ENCODE peak calls at places on chromosome 2, in five cellular contexts. V, M, K, S and N are unnamed samples.

GRCh38 chr2:207863345-207863744 is 93.6 kb upstream of the FZD5 start:
- DNase-seq in V (no peak), S (no peak), K (no peak), M (no peak), N (no peak)

GRCh38 chr2:88666576-88666975 is 24.9 kb upstream of the RPIA start:
- DNase-seq in V (peak; percentile 31), M (no peak), K (peak; percentile 49), S (no peak), N (no peak)

GRCh38 chr2:67217398-67217797 is 179.7 kb upstream of the ETAA1 start:
- DNase-seq in M (no peak), S (no peak), K (no peak), V (no peak), N (no peak)

GRCh38 chr2:119112230-119112629 is 46.3 kb downstream of the C1QL2 start:
- DNase-seq in S (no peak), K (no peak), V (peak; percentile 74), M (no peak), N (no peak)

GRCh38 chr2:7449287-7449686 is 532.1 kb downstream of the RNF144A start:
- DNase-seq in V (no peak), M (no peak), K (no peak), S (no peak), N (no peak)

GRCh38 chr2:198054299-198054698 is 249.9 kb downstream of the PLCL1 start:
- DNase-seq in S (no peak), K (peak; percentile 63), M (no peak), V (peak; percentile 51), N (peak; percentile 25)

GRCh38 chr2:9388950-9389911 is 34.1 kb downstream of the ITGB1BP1 start:
- DNase-seq in V (no peak), M (no peak), K (no peak), S (no peak), N (no peak)

GRCh38 chr2:135657806-135658582 is 83.7 kb upstream of the UBXN4 start:
- DNase-seq in V (no peak), S (no peak), K (no peak), M (no peak), N (peak; percentile 36)

DNA sequence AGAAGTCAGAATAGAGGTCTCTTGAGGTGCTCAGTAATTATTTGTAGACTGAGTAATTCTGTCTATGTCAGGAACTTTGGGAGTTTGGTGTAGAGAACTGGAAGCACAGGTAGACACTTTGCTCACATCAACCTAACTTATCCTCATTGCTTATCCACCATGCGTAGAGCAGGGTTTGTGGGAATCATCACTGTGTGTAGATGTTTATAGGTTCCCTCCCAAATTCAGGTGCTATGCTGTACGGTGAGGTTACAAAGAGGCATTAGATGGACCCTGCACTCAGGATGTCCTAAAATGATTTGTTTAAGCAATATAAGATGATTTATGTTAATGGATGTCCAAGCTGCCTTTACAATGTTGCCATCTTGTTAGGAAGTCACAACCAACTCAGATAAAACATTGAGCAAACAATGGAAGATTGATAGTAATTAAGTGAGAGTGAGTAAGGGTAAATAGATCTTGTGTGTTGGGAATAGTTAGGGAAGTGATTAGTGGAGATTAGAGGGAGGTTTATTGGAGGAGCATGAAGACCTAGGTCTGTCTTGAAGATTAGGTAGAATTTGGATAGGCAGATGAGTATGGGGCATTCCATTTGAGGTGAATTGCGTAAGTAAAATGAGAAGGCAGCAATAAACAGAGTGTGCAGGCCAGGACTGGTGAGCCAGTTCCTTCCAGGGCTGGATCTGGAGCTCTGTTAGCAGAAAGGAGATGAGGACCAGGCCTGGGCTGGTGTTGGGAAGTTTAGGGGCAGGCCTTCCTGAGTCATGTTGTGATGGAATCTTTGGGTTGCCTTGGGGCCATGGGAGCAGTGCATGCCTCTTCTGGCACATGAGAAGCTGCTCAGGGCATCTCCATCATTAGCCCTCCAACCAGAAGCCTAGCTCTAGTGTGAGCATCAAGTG is 12.1 kb downstream of the EPAS1 start:
- DNase-seq in M (no peak), V (no peak), K (no peak), S (no peak), N (no peak)
- H3K27ac ChIP-seq in M (peak overlapping the region; percentile 99), V (no peak overlapping the region), K (no peak overlapping the region), S (no peak overlapping the region), N (peak overlapping the region; percentile 7)

GRCh38 chr2:223815186-223815883 is 22.0 kb downstream of the AP1S3 start:
- DNase-seq in S (no peak), V (no peak), K (no peak), M (no peak), N (peak; percentile 53)

GRCh38 chr2:223815884-223816570 is 21.4 kb downstream of the AP1S3 start:
- DNase-seq in K (no peak), V (no peak), S (no peak), M (no peak), N (no peak)

GRCh38 chr2:223811757-223812156 is 25.6 kb downstream of the AP1S3 start:
- DNase-seq in S (no peak), K (no peak), M (no peak), V (no peak), N (no peak)

GRCh38 chr2:223813329-223813728 is 24.1 kb downstream of the AP1S3 start:
- DNase-seq in M (no peak), V (no peak), K (no peak), S (no peak), N (no peak)
- H3K27ac ChIP-seq in M (no peak overlapping the region), V (no peak overlapping the region), K (no peak overlapping the region), S (no peak overlapping the region), N (no peak overlapping the region)

DNA sequence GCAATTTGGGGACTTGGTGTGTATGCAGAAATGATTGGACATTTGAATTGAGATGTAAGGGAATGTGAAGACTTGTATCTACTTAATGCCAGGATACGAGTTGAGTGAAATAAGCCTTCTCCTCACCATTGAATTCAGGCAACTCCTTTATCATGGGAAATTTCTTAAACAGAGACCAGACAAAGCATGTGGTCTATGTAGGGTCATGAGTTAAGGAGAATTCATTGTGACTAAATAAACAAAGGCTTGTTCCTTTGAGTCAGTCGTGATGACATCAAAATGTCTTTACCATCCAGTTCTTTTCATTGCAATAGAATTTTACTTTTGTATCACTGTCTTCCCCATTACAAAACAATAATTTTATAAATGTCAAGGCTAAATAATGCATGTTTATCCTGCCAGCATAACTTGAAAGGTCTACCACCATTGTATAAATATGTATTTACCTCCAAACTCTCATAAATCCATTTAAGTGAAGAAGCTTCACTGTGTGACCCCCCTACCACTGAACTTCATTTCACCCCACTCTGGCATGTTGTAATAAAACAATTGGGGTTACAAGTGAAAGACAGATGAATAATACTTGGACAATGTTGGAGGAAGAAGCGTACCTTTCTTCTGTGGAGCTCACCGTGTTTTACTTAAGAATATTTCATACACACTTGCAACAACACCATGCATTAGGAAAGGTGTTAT is 149.4 kb downstream of the EPHA4 start:
- DNase-seq in K (no peak), M (no peak), S (no peak), V (no peak), N (no peak)
- H3K27ac ChIP-seq in K (no peak overlapping the region), M (no peak overlapping the region), S (no peak overlapping the region), V (no peak overlapping the region), N (no peak overlapping the region)

GRCh38 chr2:69013123-69013836 is at the start of gene ANTXR1:
- DNase-seq in V (peak; percentile 72), M (peak; percentile 36), S (peak; percentile 57), K (peak; percentile 90), N (no peak)
- H3K27ac ChIP-seq in V (no peak within 1 kb of the TSS), M (peak within 1 kb of the TSS; percentile 77), S (peak within 1 kb of the TSS; percentile 44), K (peak within 1 kb of the TSS; percentile 76), N (peak within 1 kb of the TSS; percentile 83)

DNA sequence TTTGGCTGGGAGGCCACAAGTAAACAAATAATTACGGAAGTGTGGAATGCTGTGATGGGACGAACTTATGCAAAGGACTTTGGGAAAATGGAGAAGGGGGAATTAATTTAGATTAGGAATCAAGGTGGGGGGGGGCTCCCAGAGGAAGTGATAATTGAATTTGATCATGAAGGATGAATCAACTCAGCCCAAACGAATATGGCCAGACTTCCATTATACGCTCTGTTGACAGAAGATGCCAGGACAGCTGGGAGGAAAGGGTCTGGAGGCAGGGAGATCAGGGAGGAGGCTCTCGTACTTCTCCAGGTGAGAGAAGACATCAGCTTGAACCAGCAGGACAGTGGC is 101.1 kb downstream of the MYCN start:
- DNase-seq in M (no peak), S (no peak), K (no peak), V (no peak), N (no peak)
- H3K27ac ChIP-seq in M (no peak overlapping the region), S (no peak overlapping the region), K (no peak overlapping the region), V (no peak overlapping the region), N (no peak overlapping the region)

DNA sequence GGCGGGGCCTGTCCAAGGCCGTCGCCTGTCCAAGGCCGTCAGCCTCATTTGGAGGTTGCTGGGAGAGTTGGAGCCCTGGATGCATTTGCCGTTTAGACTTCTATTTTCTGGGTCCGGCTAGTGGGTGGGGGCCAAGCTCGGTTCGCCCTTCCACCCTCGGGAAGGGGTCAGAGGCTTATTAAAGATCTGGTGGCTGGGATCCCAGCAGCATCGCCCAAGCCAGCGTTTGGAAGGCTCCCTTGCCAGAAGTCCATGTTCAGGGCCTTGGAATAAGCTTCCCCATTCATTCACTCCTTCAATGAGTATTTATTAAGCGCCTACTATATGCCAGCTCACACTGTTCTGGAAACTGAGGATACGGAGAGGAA is 516 bp upstream of the DOCK10 start:
- DNase-seq in M (no peak), K (no peak), V (no peak), S (no peak), N (no peak)
- H3K27ac ChIP-seq in M (no peak overlapping the region), K (no peak overlapping the region), V (no peak overlapping the region), S (peak overlapping the region; percentile 92), N (no peak overlapping the region)

DNA sequence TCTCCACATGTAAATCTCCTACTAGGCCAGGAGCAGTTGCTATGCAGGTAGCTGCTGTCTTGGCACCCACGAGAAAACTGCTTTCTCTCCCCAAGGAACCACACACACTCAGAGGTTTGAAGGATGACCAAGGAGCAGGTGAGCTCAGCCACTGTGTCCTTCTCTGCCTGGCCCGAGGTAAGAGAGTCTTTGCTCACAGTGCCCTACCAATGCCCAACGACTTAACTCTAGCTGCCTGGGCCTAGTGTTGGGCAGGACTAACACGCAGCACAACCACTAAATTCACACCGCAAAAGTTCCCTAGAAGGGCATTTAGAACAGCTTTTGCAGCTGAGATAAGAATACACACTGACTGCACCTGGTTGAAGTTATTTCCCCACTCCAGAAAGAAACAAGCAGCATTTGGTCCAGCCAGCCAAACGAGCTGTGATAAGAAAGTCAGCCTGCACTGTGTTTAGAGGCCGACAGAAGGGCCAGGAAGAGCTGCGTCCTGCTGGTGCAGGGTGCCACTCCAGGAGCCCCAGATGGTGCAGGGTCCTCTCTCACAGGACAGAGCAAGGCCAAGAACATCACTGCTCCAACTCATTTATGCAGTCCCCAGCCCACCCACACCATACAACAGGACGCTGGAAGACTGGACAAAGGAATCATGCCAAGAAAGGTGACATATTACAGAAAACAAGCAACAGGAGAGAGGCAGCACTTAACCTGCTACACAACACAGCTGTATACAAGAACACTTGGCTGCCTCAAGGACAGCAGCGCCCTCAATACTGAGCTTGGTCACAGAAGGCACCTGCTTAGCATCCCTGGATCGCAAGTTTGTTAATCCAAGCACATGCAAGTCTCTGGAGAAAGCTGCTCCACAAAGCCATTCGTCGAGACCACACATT is 12.5 kb downstream of the HDLBP start:
- DNase-seq in K (no peak), S (no peak), V (no peak), M (no peak), N (no peak)
- H3K27ac ChIP-seq in K (no peak overlapping the region), S (no peak overlapping the region), V (no peak overlapping the region), M (peak overlapping the region; percentile 41), N (no peak overlapping the region)

GRCh38 chr2:234989183-234989701 is 37.4 kb downstream of the SH3BP4 start:
- DNase-seq in S (peak; percentile 44), M (peak; percentile 82), V (no peak), K (no peak), N (peak; percentile 80)
- H3K27ac ChIP-seq in S (no peak overlapping the region), M (no peak overlapping the region), V (no peak overlapping the region), K (no peak overlapping the region), N (peak overlapping the region; percentile 79)

DNA sequence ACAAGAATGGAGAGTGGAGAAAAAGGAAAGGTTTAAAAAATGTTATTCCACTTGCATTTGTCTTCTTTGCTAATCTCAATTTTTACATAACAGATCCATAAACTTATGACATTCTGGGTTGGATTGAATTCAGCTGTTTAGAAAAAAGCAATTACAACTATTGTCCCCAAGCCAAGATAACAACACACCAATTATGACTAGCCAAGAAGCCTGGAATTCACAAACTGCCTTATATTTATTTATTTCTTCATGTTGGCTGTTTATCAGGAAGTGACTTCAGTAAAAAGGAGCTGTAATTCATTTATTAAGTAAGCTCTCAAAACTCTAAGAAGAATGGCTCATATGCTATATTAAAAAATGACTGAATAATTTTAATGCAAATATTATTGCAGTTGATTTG is 137.4 kb downstream of the CALCRL start:
- DNase-seq in V (no peak), S (no peak), K (no peak), M (no peak), N (no peak)
- H3K27ac ChIP-seq in V (no peak overlapping the region), S (no peak overlapping the region), K (no peak overlapping the region), M (no peak overlapping the region), N (no peak overlapping the region)